ENCODE peak calls at places on chromosome 20, in four cellular contexts. F is fibroblast of mammary gland, I is GM12865, Z is cardiac fibroblast. L is an unnamed sample.

GRCh38 chr20:1405801-1406200 is 12.9 kb upstream of the FKBP1A start:
- DNase-seq in F (no peak), Z (no peak), I (no peak), L (no peak)

GRCh38 chr20:38875170-38875993 is 50.8 kb upstream of the FAM83D start:
- DNase-seq in F (no peak), Z (no peak), I (peak; percentile 98), L (peak; percentile 83)

GRCh38 chr20:13318871-13319521 is 97.9 kb downstream of the ISM1 start:
- DNase-seq in I (no peak), Z (no peak), F (no peak), L (no peak)

GRCh38 chr20:51360451-51361230 is 181.9 kb downstream of the NFATC2 start:
- DNase-seq in Z (peak; percentile 99), I (no peak), F (peak; percentile 100), L (no peak)

GRCh38 chr20:58640446-58640845 is 10.6 kb upstream of the STX16 start:
- DNase-seq in I (no peak), Z (peak; percentile 70), F (peak; percentile 68), L (no peak)

GRCh38 chr20:46438156-46438750 is 31.8 kb upstream of the ELMO2 start:
- DNase-seq in F (peak; percentile 48), Z (peak; percentile 52), I (peak; percentile 35), L (peak; percentile 44)

GRCh38 chr20:50772418-50773185 is 22.3 kb upstream of the BCAS4 start:
- DNase-seq in Z (no peak), I (no peak), F (no peak), L (no peak)

GRCh38 chr20:9503530-9504251 is 10.7 kb upstream of the LAMP5 start:
- DNase-seq in I (peak; percentile 39), Z (no peak), F (peak; percentile 77), L (no peak)

GRCh38 chr20:32970115-32970972 is 33.9 kb downstream of the SUN5 start:
- DNase-seq in Z (no peak), I (no peak), F (no peak), L (peak; percentile 11)

GRCh38 chr20:20373046-20373706 is 5.3 kb downstream of the INSM1 start:
- DNase-seq in Z (peak; percentile 34), I (no peak), F (peak; percentile 59), L (no peak)

GRCh38 chr20:37233471-37234253 is 28.0 kb downstream of the GHRH start:
- DNase-seq in I (no peak), F (no peak), Z (no peak), L (no peak)

GRCh38 chr20:9035129-9035528 is 33.8 kb upstream of the PLCB4 start:
- DNase-seq in I (no peak), Z (peak; percentile 92), F (peak; percentile 96), L (no peak)

GRCh38 chr20:38854654-38855066 is 49.2 kb downstream of the PPP1R16B start:
- DNase-seq in Z (no peak), I (no peak), F (no peak), L (no peak)

GRCh38 chr20:50067018-50067417 is 45.9 kb downstream of the UBE2V1 start:
- DNase-seq in Z (no peak), I (no peak), F (no peak), L (no peak)

GRCh38 chr20:36214684-36215256 is 21.5 kb upstream of the AAR2 start:
- DNase-seq in F (peak; percentile 40), Z (peak; percentile 50), I (peak; percentile 57), L (peak; percentile 60)

GRCh38 chr20:19976595-19977372 is 40.4 kb upstream of the NAA20 start:
- DNase-seq in F (peak; percentile 83), Z (peak; percentile 89), I (no peak), L (no peak)

GRCh38 chr20:58130156-58130555 is 98.3 kb downstream of the ANKRD60 start:
- DNase-seq in F (no peak), Z (no peak), I (no peak), L (no peak)

GRCh38 chr20:37838769-37839431 is 64.0 kb upstream of the VSTM2L start:
- DNase-seq in F (no peak), I (no peak), Z (no peak), L (no peak)

GRCh38 chr20:10504893-10505292 is 69.8 kb downstream of the SLX4IP start:
- DNase-seq in F (peak; percentile 83), Z (peak; percentile 42), I (no peak), L (no peak)

GRCh38 chr20:39853664-39854063 is 835.4 kb downstream of the MAFB start:
- DNase-seq in Z (peak; percentile 64), F (peak; percentile 89), I (no peak), L (peak; percentile 42)

GRCh38 chr20:51446230-51446629 is 96.3 kb downstream of the NFATC2 start:
- DNase-seq in Z (no peak), I (no peak), F (no peak), L (no peak)

GRCh38 chr20:21241400-21241799 is 61.7 kb upstream of the XRN2 start:
- DNase-seq in F (no peak), I (no peak), Z (no peak), L (no peak)

GRCh38 chr20:25081065-25081729 is 744 bp downstream of the VSX1 start:
- DNase-seq in I (no peak), Z (no peak), F (no peak), L (no peak)

GRCh38 chr20:51643390-51643789 is 100.9 kb upstream of the NFATC2 start:
- DNase-seq in I (no peak), F (no peak), Z (no peak), L (no peak)

GRCh38 chr20:18702736-18703135 is 110.8 kb upstream of the SCP2D1 start:
- DNase-seq in Z (peak; percentile 45), I (no peak), F (peak; percentile 64), L (no peak)

GRCh38 chr20:51046021-51046985 is 23.4 kb upstream of the KCNG1 start:
- DNase-seq in I (no peak), F (no peak), Z (no peak), L (no peak)

GRCh38 chr20:33353013-33353402 is 48.3 kb downstream of the CDK5RAP1 start:
- DNase-seq in Z (no peak), F (no peak), I (no peak), L (no peak)

GRCh38 chr20:44319880-44320422 is 8.9 kb upstream of the FITM2 start:
- DNase-seq in I (peak; percentile 37), Z (no peak), F (peak; percentile 39), L (no peak)

GRCh38 chr20:11734431-11734830 is 183.3 kb upstream of the BTBD3 start:
- DNase-seq in Z (no peak), F (no peak), I (no peak), L (no peak)

DNA sequence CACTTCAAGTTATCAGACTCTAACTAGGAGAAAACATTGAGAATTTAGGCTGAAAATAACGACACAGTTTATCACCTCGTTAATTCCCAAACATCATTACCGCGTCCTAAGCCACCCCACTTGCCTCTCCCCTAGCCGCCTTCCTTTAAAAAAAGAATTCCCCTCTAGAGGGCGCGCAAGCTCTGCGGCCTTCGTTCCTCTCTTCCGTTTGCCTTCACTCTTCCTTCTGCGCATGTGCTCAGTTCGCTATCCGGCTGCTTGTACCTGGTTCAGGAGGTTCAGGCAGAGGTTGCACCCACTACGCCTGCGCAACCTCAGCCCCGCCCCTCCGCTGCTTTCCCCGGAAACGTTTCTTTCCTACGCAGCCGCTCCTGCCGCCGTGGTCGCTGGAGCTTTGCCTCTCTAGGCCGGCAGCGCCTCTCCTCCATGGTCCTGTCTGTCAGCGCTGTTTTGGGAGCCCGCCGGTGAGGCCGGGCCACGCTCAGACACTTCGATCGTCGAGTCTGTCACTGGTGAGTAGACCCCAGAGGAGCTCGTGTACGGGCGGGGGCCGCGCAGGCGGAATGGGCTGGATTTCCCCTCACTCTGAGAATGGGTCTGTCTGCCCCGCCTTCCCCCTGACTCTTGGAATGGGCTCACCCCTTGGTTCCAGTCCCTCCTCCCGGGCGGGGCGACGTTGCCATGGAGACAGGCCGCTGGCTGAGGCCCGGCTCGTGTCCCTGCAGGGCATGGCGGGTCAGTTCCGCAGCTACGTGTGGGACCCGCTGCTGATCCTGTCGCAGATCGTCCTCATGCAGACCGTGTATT is at the start of gene SYS1:
- DNase-seq in Z (peak; percentile 99), I (peak; percentile 98), F (peak; percentile 97), L (peak; percentile 96)
- TF ChIP-seq CTCF in Z (peak; percentile 83), I (peak; percentile 87), F (peak; percentile 81), L (peak; percentile 74)

GRCh38 chr20:53077373-53078205 is 105.4 kb downstream of the TSHZ2 start:
- DNase-seq in Z (no peak), F (peak; percentile 87), I (no peak), L (no peak)

GRCh38 chr20:53079883-53080282 is 107.7 kb downstream of the TSHZ2 start:
- DNase-seq in I (no peak), F (peak; percentile 23), Z (no peak), L (no peak)

GRCh38 chr20:53079483-53079810 is 107.3 kb downstream of the TSHZ2 start:
- DNase-seq in Z (no peak), I (no peak), F (no peak), L (no peak)

GRCh38 chr20:53080412-53080962 is 108.3 kb downstream of the TSHZ2 start:
- DNase-seq in F (no peak), I (no peak), Z (no peak), L (no peak)

DNA sequence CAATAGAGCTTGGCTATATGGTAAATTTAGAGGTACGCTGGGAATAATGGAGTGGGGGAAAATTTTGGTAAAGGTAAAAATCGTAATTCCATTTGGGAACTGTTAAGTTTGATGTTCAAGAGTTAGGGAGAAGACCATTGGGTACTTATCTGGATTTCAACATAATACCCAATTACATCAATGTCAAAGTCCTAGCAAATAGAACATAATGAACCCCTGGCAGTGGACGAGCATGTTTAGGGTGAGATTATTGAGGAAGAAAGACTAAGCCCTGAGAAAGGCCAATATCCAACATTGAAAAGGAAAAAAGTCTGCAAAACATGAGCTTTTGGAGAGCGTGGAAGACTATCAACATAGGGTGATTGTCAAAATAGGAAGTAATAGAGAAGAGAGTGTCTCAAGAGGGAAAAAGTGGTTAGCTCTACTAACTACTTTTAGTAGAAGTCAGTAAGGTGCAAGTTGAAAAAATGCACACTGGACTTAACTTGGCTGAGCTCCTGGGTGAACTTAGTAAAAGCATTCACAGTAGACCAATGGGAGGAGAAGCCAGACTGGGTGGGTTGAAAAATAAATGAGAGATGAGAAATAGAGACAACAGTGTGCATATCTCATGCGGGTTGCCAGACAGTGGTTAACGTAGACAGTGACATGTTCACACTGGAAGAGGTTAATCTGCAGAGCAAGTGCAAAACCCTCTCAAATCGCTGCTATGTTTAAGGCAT is 106.8 kb downstream of the TSHZ2 start:
- DNase-seq in Z (no peak), I (no peak), F (no peak), L (no peak)
- TF ChIP-seq CTCF in Z (no peak), I (no peak), F (no peak), L (no peak)

GRCh38 chr20:31740208-31740607 is 1.1 kb downstream of the TPX2 start:
- DNase-seq in Z (peak; percentile 76), F (peak; percentile 81), I (peak; percentile 44), L (peak; percentile 26)

GRCh38 chr20:31740656-31741323 is 1.7 kb downstream of the TPX2 start:
- DNase-seq in I (no peak), F (no peak), Z (no peak), L (no peak)

GRCh38 chr20:31739550-31739863 is 417 bp downstream of the TPX2 start:
- DNase-seq in F (no peak), Z (no peak), I (no peak), L (no peak)

GRCh38 chr20:31738729-31739549 is at the start of gene TPX2:
- DNase-seq in I (peak; percentile 96), F (peak; percentile 97), Z (peak; percentile 98), L (peak; percentile 97)
- TF ChIP-seq CTCF in I (no peak), F (peak; percentile 1), Z (no peak), L (no peak)

DNA sequence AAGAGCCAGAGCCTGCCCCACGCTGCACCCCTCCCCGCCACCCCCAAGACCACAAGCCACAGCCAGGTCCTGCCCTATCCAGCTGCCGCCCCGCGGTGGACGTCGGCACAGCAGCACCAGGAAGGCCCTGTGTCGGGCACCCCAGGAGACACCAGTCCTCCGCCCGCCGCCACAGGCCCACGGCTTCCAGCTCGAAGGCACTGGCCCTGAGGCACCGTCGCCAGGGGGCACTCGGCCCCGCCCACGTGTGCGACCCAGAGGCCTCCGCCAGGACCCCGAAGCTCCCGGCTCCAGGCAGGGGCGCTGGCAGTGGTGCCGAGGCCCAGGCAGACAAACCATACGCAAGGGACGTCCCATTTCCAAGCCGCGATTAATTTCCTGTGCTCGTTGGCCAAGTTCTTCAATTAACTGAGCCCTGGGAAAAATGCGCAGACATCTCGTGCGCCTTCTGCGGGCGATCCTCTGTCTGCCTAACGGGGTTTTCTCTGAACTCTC is 19.4 kb downstream of the KCNQ2 start:
- DNase-seq in Z (no peak), F (no peak), I (peak; percentile 9), L (peak; percentile 57)
- TF ChIP-seq CTCF in Z (peak; percentile 22), F (no peak), I (peak; percentile 11), L (no peak)

L was measured in GM10248.